ENCODE peak calls at places on chromosomes 13 and 19, in six cellular contexts. U is IMR-90, T is neuronal stem cell, P is mesenchymal stem cell, X is H9, B is H1. H is an unnamed sample.

GRCh38 chr13:106498158-106498557 is 37.3 kb downstream of the EFNB2 start:
- DNase-seq in U (no peak), T (no peak), P (no peak), X (no peak), B (no peak), H (no peak)

GRCh38 chr19:2764945-2765344 is 18.1 kb downstream of the SGTA start:
- DNase-seq in U (no peak), T (no peak), P (no peak), X (no peak), B (no peak), H (no peak)

GRCh38 chr13:48506092-48506701 is 26.7 kb downstream of the RCBTB2 start:
- DNase-seq in U (no peak), T (no peak), P (no peak), X (no peak), B (no peak), H (no peak)

GRCh38 chr19:36771275-36772231 is 1.1 kb downstream of the ZNF850 start:
- DNase-seq in U (peak; percentile 87), T (peak; percentile 43), P (peak; percentile 92), X (peak; percentile 84), B (peak; percentile 54), H (peak; percentile 95)

GRCh38 chr19:16297575-16298178 is 26.9 kb upstream of the KLF2 start:
- DNase-seq in U (no peak), T (no peak), P (no peak), X (no peak), B (no peak), H (no peak)

GRCh38 chr19:16361926-16362325 is 37.3 kb downstream of the KLF2 start:
- DNase-seq in U (no peak), T (no peak), P (no peak), X (no peak), B (no peak), H (no peak)

GRCh38 chr13:51488212-51488611 is 35.4 kb upstream of the INTS6 start:
- DNase-seq in U (no peak), T (no peak), P (no peak), X (no peak), B (no peak), H (no peak)

GRCh38 chr19:5539431-5539833 is 28.3 kb downstream of the TINCR start:
- DNase-seq in U (no peak), T (no peak), P (no peak), X (peak; percentile 72), B (peak; percentile 60), H (peak; percentile 63)

GRCh38 chr13:77040835-77041234 is 13.9 kb upstream of the FBXL3 start:
- DNase-seq in U (no peak), T (no peak), P (no peak), X (no peak), B (no peak), H (no peak)

DNA sequence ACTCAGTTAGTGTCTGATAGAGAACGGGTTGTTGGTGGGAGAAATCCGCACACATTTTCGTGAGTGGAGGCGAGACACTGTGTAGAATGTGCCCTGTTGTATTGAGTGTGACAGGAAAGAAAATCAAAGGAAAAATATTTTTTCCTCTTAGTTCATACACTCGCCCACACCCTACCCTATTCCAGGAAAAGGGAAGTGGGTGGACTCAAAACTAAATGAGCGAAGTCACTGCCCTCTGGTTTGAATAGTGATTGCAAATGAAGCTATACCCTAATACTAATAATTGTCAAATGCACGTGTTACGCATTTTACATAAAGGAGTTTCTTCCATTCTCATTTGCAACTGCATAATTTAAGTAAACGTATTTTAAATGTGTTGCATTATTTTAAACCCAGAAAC is 2.0 kb downstream of the ZNF347 start:
- DNase-seq in U (no peak), T (no peak), P (no peak), X (no peak), B (no peak), H (no peak)
- H2BK15ac ChIP-seq in U (no peak overlapping the region), T (no peak overlapping the region), P (no peak overlapping the region), X (no peak overlapping the region), B (no peak overlapping the region), H (no peak overlapping the region)

GRCh38 chr13:33101835-33102234 is 85.6 kb downstream of the KL start:
- DNase-seq in U (peak; percentile 43), T (no peak), P (no peak), X (no peak), B (no peak), H (no peak)

GRCh38 chr13:33096886-33097610 is 80.8 kb downstream of the KL start:
- DNase-seq in U (no peak), T (no peak), P (no peak), X (no peak), B (no peak), H (no peak)

GRCh38 chr13:33100876-33101275 is 84.7 kb downstream of the KL start:
- DNase-seq in U (no peak), T (no peak), P (no peak), X (no peak), B (no peak), H (no peak)

GRCh38 chr13:33105387-33106005 is 89.3 kb downstream of the KL start:
- DNase-seq in U (no peak), T (no peak), P (no peak), X (no peak), B (no peak), H (no peak)

DNA sequence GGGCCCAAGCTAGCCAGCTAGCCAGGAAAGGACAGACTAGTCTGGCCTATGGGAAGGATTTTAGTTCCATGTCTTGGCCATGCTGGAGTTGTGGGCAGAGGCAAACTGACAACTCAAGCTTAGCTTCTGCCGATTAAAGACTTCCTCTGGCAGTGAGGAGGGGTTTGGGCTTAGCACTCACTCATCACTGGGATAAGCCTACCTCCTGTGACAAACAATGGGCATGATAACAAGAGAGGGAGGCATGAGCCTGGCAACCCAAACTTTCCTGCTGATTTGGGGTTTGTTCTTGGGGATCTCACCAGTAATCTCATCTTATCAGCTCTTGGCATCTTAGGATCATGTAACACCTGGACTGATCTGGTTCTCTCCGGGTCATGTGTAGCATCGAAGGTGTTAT is 83.6 kb downstream of the KL start:
- DNase-seq in U (no peak), T (no peak), P (no peak), X (no peak), B (no peak), H (peak; percentile 90)
- H3K23ac ChIP-seq in U (no peak overlapping the region), T (no peak overlapping the region), P (no peak overlapping the region), X (no peak overlapping the region), B (no peak overlapping the region), H (no peak overlapping the region)

DNA sequence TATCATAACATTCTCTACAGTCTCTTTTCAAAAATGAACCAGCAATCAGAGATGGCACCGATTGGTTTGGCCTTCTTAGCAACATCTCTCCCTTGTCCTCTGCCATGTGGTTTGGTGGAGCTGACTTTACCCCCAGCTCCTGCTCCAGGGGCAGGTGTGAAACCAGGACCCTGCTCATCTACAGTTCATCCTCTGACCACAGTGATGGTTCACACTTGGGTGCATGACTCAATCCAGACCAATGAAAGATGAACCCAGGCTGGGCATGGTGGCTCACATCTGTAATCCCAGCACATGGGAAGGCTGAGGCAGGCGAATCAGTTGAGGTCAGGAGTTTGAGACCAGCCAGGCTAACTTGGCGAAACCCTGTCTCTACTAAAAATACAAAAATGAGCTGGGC is 33.6 kb upstream of the FFAR2 start:
- DNase-seq in U (no peak), T (no peak), P (no peak), X (no peak), B (no peak), H (no peak)
- H2BK15ac ChIP-seq in U (no peak overlapping the region), T (no peak overlapping the region), P (no peak overlapping the region), X (no peak overlapping the region), B (no peak overlapping the region), H (no peak overlapping the region)

DNA sequence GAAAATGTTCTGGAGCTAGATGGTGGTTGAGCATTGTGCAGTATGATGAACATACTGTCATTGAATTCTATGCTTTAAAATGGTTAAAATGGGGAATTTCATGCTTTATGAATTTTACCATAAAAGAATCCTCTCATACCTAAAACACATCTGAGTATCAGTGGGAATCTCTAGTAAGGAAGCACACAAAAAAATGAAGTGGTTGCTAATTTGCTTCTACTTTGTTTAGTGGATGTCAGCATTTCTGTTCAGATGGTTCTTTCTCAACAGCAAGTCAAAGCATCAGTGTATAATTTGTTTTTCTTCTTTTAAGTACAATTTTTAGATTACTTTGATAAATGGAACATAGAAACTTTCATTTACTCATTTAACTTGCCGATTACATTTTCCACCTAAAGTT is 52.1 kb upstream of the AKAP11 start:
- DNase-seq in U (no peak), T (no peak), P (no peak), X (no peak), B (no peak), H (no peak)
- H3K23ac ChIP-seq in U (no peak overlapping the region), T (no peak overlapping the region), P (no peak overlapping the region), X (no peak overlapping the region), B (no peak overlapping the region), H (no peak overlapping the region)

GRCh38 chr13:40149611-40150283 is 494.3 kb downstream of the COG6 start:
- DNase-seq in U (peak; percentile 53), T (no peak), P (peak; percentile 79), X (no peak), B (no peak), H (no peak)
- H2BK15ac ChIP-seq in U (no peak overlapping the region), T (no peak overlapping the region), P (no peak overlapping the region), X (no peak overlapping the region), B (no peak overlapping the region), H (no peak overlapping the region)

GRCh38 chr19:1730157-1730556 is 23.1 kb upstream of the ONECUT3 start:
- DNase-seq in U (no peak), T (no peak), P (no peak), X (no peak), B (no peak), H (no peak)

GRCh38 chr19:1734328-1734966 is 18.9 kb upstream of the ONECUT3 start:
- DNase-seq in U (no peak), T (no peak), P (no peak), X (peak; percentile 30), B (no peak), H (no peak)

GRCh38 chr19:1725100-1726064 is 27.9 kb upstream of the ONECUT3 start:
- DNase-seq in U (peak; percentile 28), T (peak; percentile 82), P (peak; percentile 53), X (peak; percentile 88), B (peak; percentile 86), H (peak; percentile 83)

GRCh38 chr19:1729568-1729925 is 23.8 kb upstream of the ONECUT3 start:
- DNase-seq in U (no peak), T (no peak), P (no peak), X (no peak), B (no peak), H (no peak)

GRCh38 chr19:1728816-1729567 is 24.3 kb upstream of the ONECUT3 start:
- DNase-seq in U (no peak), T (no peak), P (no peak), X (no peak), B (no peak), H (no peak)
- H3K23ac ChIP-seq in U (no peak overlapping the region), T (peak overlapping the region; percentile 96), P (no peak overlapping the region), X (peak overlapping the region; percentile 31), B (no peak overlapping the region), H (no peak overlapping the region)

H was measured in mesendoderm.